ENCODE peak calls at places on chromosomes 16 and 17, in ten cellular contexts. R, M, Y, W, V, U, Q, G, H and E are unnamed samples.

GRCh38 chr16:27106305-27106704 is 39.6 kb downstream of the C16orf82 start:
- DNase-seq in R (no peak), M (no peak), Y (no peak), W (no peak), V (no peak), U (no peak), Q (no peak), G (no peak), H (no peak), E (no peak)

GRCh38 chr17:5468075-5468473 is 708 bp downstream of the DHX33 start:
- DNase-seq in R (no peak), M (no peak), Y (no peak), W (no peak), V (no peak), U (no peak), Q (peak), G (peak), H (peak), E (peak)

GRCh38 chr17:58324409-58325288 is 3.9 kb downstream of the TSPOAP1 start:
- DNase-seq in R (peak), M (no peak), Y (no peak), W (no peak), V (peak), U (no peak), Q (peak), G (no peak), H (no peak), E (no peak)

GRCh38 chr17:32461853-32462617 is 17.7 kb downstream of the PSMD11 start:
- DNase-seq in R (peak), M (no peak), Y (no peak), W (peak), V (peak), U (peak), Q (peak), G (peak), H (peak), E (peak)

GRCh38 chr17:59335685-59336084 is 4.2 kb downstream of the YPEL2 start:
- DNase-seq in R (no peak), M (no peak), Y (no peak), W (no peak), V (no peak), U (no peak), Q (no peak), G (no peak), H (no peak), E (no peak)

GRCh38 chr16:24887472-24887871 is 41.7 kb downstream of the SLC5A11 start:
- DNase-seq in R (no peak), M (no peak), Y (no peak), W (no peak), V (no peak), U (no peak), Q (no peak), G (no peak), H (no peak), E (no peak)

GRCh38 chr17:57486978-57487377 is 230.7 kb downstream of the MSI2 start:
- DNase-seq in R (no peak), M (no peak), Y (no peak), W (no peak), V (peak), U (peak), Q (no peak), G (no peak), H (no peak), E (no peak)

GRCh38 chr16:10368984-10369551 is 16.8 kb upstream of the ATF7IP2 start:
- DNase-seq in R (no peak), M (no peak), Y (no peak), W (no peak), V (no peak), U (no peak), Q (peak), G (no peak), H (no peak), E (no peak)

GRCh38 chr17:75683467-75684041 is 16.4 kb downstream of the SAP30BP start:
- DNase-seq in R (no peak), M (no peak), Y (no peak), W (no peak), V (no peak), U (no peak), Q (no peak), G (peak), H (peak), E (no peak)

GRCh38 chr17:44918006-44918405 is 2.7 kb upstream of the GFAP start:
- DNase-seq in R (no peak), M (no peak), Y (no peak), W (no peak), V (peak), U (no peak), Q (no peak), G (no peak), H (no peak), E (no peak)

GRCh38 chr17:75707096-75707720 is 14.1 kb upstream of the ITGB4 start:
- DNase-seq in R (no peak), M (no peak), Y (no peak), W (no peak), V (no peak), U (no peak), Q (no peak), G (no peak), H (peak), E (no peak)

GRCh38 chr16:81927561-81928185 is 83.6 kb downstream of the SDR42E1 start:
- DNase-seq in R (no peak), M (no peak), Y (no peak), W (no peak), V (no peak), U (no peak), Q (no peak), G (no peak), H (no peak), E (no peak)